ENCODE peak calls at places on chromosomes 5 and 9, in eight cellular contexts. L, N, C, D, Y, P, S and Q are unnamed samples.

GRCh38 chr5:154271466-154271865 is 80.9 kb downstream of the GALNT10 start:
- DNase-seq in N (no peak), S (no peak), D (peak; percentile 5), L (no peak), C (no peak), P (no peak), Y (no peak), Q (no peak)

GRCh38 chr9:113255431-113255830 is 19.9 kb downstream of the CDC26 start:
- DNase-seq in N (no peak), L (no peak), D (no peak), C (no peak), Y (no peak), P (no peak), S (no peak), Q (no peak)

GRCh38 chr9:82601272-82601835 is 461.6 kb downstream of the RASEF start:
- DNase-seq in D (no peak), C (no peak), Y (no peak), S (no peak), N (no peak), P (no peak), L (no peak), Q (no peak)

GRCh38 chr5:164472150-164472549 is 966.7 kb downstream of the MAT2B start:
- DNase-seq in D (no peak), L (no peak), S (no peak), C (no peak), Y (no peak), N (no peak), P (no peak), Q (no peak)

GRCh38 chr5:68954618-68954910 is 139.2 kb upstream of the SLC30A5 start:
- DNase-seq in N (no peak), C (no peak), L (no peak), S (no peak), D (no peak), P (no peak), Y (no peak), Q (no peak)

GRCh38 chr5:66710557-66710956 is 114.4 kb downstream of the MAST4 start:
- DNase-seq in S (no peak), N (no peak), D (no peak), C (no peak), L (peak; percentile 52), Y (peak; percentile 31), P (no peak), Q (no peak)

GRCh38 chr5:179228341-179229121 is 116.7 kb downstream of the ADAMTS2 start:
- DNase-seq in L (no peak), D (no peak), C (no peak), P (no peak), S (no peak), N (no peak), Y (no peak), Q (no peak)

GRCh38 chr5:1322955-1323802 is 21.7 kb downstream of the CLPTM1L start:
- DNase-seq in L (no peak), S (no peak), Y (no peak), C (no peak), N (no peak), P (no peak), D (no peak), Q (no peak)